ENCODE peak calls at places on chromosomes 3 and 15, in six cellular contexts. V is activated T-cell treated with anti-CD3 and anti-CD28 coated beads for 1 hour, S is fibroblast of mammary gland, D is mesendoderm, L is cardiac septum, B is astrocyte of the spinal cord. F is an unnamed sample.

GRCh38 chr3:171320721-171321120 is 139.5 kb downstream of the TNIK start:
- DNase-seq in V (no peak), S (no peak), D (no peak), L (no peak), B (no peak), F (no peak)

GRCh38 chr3:143185401-143185800 is 65.8 kb downstream of the CHST2 start:
- DNase-seq in V (no peak), S (no peak), D (no peak), L (no peak), B (no peak), F (no peak)

GRCh38 chr15:63236272-63236671 is 41.1 kb upstream of the APH1B start:
- DNase-seq in V (no peak), S (peak; percentile 89), D (no peak), L (no peak), B (peak; percentile 83), F (no peak)

GRCh38 chr3:117144832-117145231 is 435.3 kb downstream of the TUSC7 start:
- DNase-seq in V (no peak), S (peak; percentile 74), D (no peak), L (no peak), B (no peak), F (no peak)

GRCh38 chr15:77966540-77967290 is 110.8 kb downstream of the TBC1D2B start:
- DNase-seq in V (peak; percentile 37), S (peak; percentile 61), D (peak; percentile 63), L (no peak), B (peak; percentile 47), F (no peak)

GRCh38 chr15:35181538-35181937 is 96.4 kb upstream of the NANOGP8 start:
- DNase-seq in V (no peak), S (peak; percentile 62), D (no peak), L (no peak), B (peak; percentile 78), F (no peak)

GRCh38 chr3:141109761-141110160 is 58.6 kb downstream of the SPSB4 start:
- DNase-seq in V (no peak), S (no peak), D (no peak), L (peak; percentile 78), B (no peak), F (no peak)

GRCh38 chr15:57025264-57025939 is 107.0 kb downstream of the TCF12 start:
- DNase-seq in V (no peak), S (peak; percentile 77), D (no peak), L (no peak), B (peak; percentile 38), F (no peak)

GRCh38 chr15:59436774-59437472 is 1.1 kb upstream of the FAM81A start:
- DNase-seq in V (no peak), S (no peak), D (no peak), L (no peak), B (no peak), F (no peak)

F was measured in mesenteric fat pad.